ENCODE peak calls at places on chromosomes 7 and 10, in five cellular contexts. One of them, this sample, is unnamed.

GRCh38 chr7:48427671-48428070 is 256.4 kb downstream of the ABCA13 start:
- DNase-seq in RWPE1: no peak
- DNase-seq in NCI-H774: no peak
- DNase-seq in activated CD4-positive, CD25-positive, alpha-beta regulatory T cell: no peak
- DNase-seq in hypothalamus: no peak
- DNase-seq in this sample: no peak

GRCh38 chr10:123517901-123518300 is 148.3 kb upstream of the GPR26 start:
- DNase-seq in RWPE1: no peak
- DNase-seq in NCI-H774: no peak
- DNase-seq in activated CD4-positive, CD25-positive, alpha-beta regulatory T cell: no peak
- DNase-seq in hypothalamus: no peak
- DNase-seq in this sample: no peak

GRCh38 chr7:1271046-1271445 is 38.4 kb downstream of the UNCX start:
- DNase-seq in RWPE1: no peak
- DNase-seq in NCI-H774: no peak
- DNase-seq in activated CD4-positive, CD25-positive, alpha-beta regulatory T cell: no peak
- DNase-seq in hypothalamus: no peak
- DNase-seq in this sample: no peak

GRCh38 chr7:11911900-11912299 is 79.9 kb upstream of the THSD7A start:
- DNase-seq in RWPE1: no peak
- DNase-seq in NCI-H774: no peak
- DNase-seq in activated CD4-positive, CD25-positive, alpha-beta regulatory T cell: no peak
- DNase-seq in hypothalamus: no peak
- DNase-seq in this sample: no peak

GRCh38 chr10:101617102-101617823 is 29.1 kb downstream of the DPCD start:
- DNase-seq in RWPE1: no peak
- DNase-seq in NCI-H774: no peak
- DNase-seq in activated CD4-positive, CD25-positive, alpha-beta regulatory T cell: no peak
- DNase-seq in hypothalamus: no peak
- DNase-seq in this sample: no peak

GRCh38 chr7:111232249-111233084 is 141.5 kb downstream of the LRRN3 start:
- DNase-seq in RWPE1: peak; percentile 19
- DNase-seq in NCI-H774: no peak
- DNase-seq in activated CD4-positive, CD25-positive, alpha-beta regulatory T cell: no peak
- DNase-seq in hypothalamus: no peak
- DNase-seq in this sample: peak; percentile 75

GRCh38 chr10:6786579-6787031 is 206.5 kb upstream of the PRKCQ start:
- DNase-seq in RWPE1: peak; percentile 35
- DNase-seq in NCI-H774: no peak
- DNase-seq in activated CD4-positive, CD25-positive, alpha-beta regulatory T cell: no peak
- DNase-seq in hypothalamus: peak; percentile 14
- DNase-seq in this sample: peak; percentile 79

GRCh38 chr7:111855161-111855841 is 293.0 kb upstream of the IMMP2L start:
- DNase-seq in RWPE1: peak; percentile 27
- DNase-seq in NCI-H774: no peak
- DNase-seq in activated CD4-positive, CD25-positive, alpha-beta regulatory T cell: no peak
- DNase-seq in hypothalamus: no peak
- DNase-seq in this sample: peak; percentile 79

GRCh38 chr10:131852161-131852822 is 48.5 kb upstream of the PPP2R2D start:
- DNase-seq in RWPE1: no peak
- DNase-seq in NCI-H774: no peak
- DNase-seq in activated CD4-positive, CD25-positive, alpha-beta regulatory T cell: no peak
- DNase-seq in hypothalamus: no peak
- DNase-seq in this sample: no peak